ENCODE peak calls at places on chromosomes 11 and 22, in four cellular contexts. O, R, C and E are unnamed samples.

GRCh38 chr22:47835726-47836125 is 1073.3 kb downstream of the TBC1D22A start:
- DNase-seq in O (no peak), R (no peak), C (no peak), E (no peak)

GRCh38 chr11:70220136-70220535 is 17.0 kb downstream of the FADD start:
- DNase-seq in O (no peak), R (no peak), C (no peak), E (peak; percentile 38)

GRCh38 chr11:12598330-12599256 is 75.6 kb upstream of the TEAD1 start:
- DNase-seq in O (peak; percentile 38), R (no peak), C (no peak), E (no peak)

GRCh38 chr11:82986491-82986890 is 85.0 kb downstream of the DDIAS start:
- DNase-seq in O (peak; percentile 63), R (no peak), C (no peak), E (no peak)

GRCh38 chr11:32113200-32113599 is 22.3 kb downstream of the RCN1 start:
- DNase-seq in O (no peak), R (no peak), C (no peak), E (no peak)

GRCh38 chr11:36041988-36042606 is 98.2 kb downstream of the LDLRAD3 start:
- DNase-seq in O (peak; percentile 29), R (no peak), C (no peak), E (peak; percentile 33)

GRCh38 chr11:9112075-9112474 is 20.7 kb upstream of the SCUBE2 start:
- DNase-seq in O (no peak), R (no peak), C (no peak), E (no peak)

GRCh38 chr22:35559354-35560005 is 18.8 kb downstream of the RASD2 start:
- DNase-seq in O (no peak), R (no peak), C (no peak), E (no peak)

GRCh38 chr11:1749020-1749758 is 1.2 kb downstream of the IFITM10 start:
- DNase-seq in O (no peak), R (no peak), C (no peak), E (no peak)

GRCh38 chr11:64935634-64936081 is at the start of gene GPHA2:
- DNase-seq in O (no peak), R (no peak), C (no peak), E (no peak)

GRCh38 chr22:27317156-27317555 is 484.4 kb downstream of the MN1 start:
- DNase-seq in O (no peak), R (no peak), C (no peak), E (peak; percentile 12)

GRCh38 chr22:26942301-26942927 is 285.0 kb downstream of the MIAT start:
- DNase-seq in O (no peak), R (no peak), C (no peak), E (no peak)

GRCh38 chr22:20429254-20430100 is 8.1 kb downstream of the SCARF2 start:
- DNase-seq in O (no peak), R (no peak), C (no peak), E (peak; percentile 78)

DNA sequence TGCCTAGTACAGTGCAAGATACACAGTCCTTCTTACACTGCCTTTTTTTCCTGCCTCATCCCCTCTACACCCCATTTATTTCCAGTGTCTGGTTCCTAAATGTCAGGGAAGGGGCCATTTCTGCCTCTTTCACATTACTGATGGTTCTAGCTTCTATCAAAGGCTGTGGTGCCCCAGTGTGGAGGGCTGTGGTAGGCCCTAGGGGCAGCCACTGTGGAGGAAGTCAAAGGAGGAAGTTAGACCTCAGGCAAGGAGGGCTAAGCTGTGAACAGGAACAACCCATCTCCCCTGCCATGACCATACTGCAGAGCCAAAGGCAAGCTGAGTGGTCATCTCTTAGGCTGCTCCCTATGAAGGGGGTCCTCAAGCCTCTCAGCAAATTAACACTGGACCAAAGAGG is 81.9 kb upstream of the CRTAM start:
- DNase-seq in O (no peak), R (no peak), C (no peak), E (peak; percentile 95)
- TF ChIP-seq CTCF in O (no peak), R (no peak), C (peak; percentile 30), E (peak; percentile 84)

GRCh38 chr11:62705401-62705800 is 1.8 kb downstream of the BSCL2 start:
- DNase-seq in O (no peak), R (peak; percentile 49), C (no peak), E (peak; percentile 34)

GRCh38 chr11:62708423-62709261 is 1.2 kb downstream of the GNG3 start:
- DNase-seq in O (no peak), R (no peak), C (no peak), E (no peak)

GRCh38 chr11:62706841-62707240 is 383 bp downstream of the BSCL2 start:
- DNase-seq in O (no peak), R (no peak), C (no peak), E (no peak)

GRCh38 chr11:62707277-62707771 is at the start of the genes BSCL2 and GNG3:
- DNase-seq in O (no peak), R (no peak), C (no peak), E (peak; percentile 44)

GRCh38 chr11:62705880-62706831 is 1.1 kb downstream of the BSCL2 start:
- DNase-seq in O (peak; percentile 95), R (peak; percentile 87), C (peak; percentile 50), E (peak; percentile 95)
- TF ChIP-seq POLR2A in O (peak; percentile 49), R (peak; percentile 66), C (peak; percentile 78), E (peak; percentile 59)

GRCh38 chr11:129592191-129592590 is 216.5 kb downstream of the BARX2 start:
- DNase-seq in O (no peak), R (no peak), C (no peak), E (no peak)

GRCh38 chr11:129590030-129590752 is 214.5 kb downstream of the BARX2 start:
- DNase-seq in O (no peak), R (no peak), C (no peak), E (no peak)

GRCh38 chr11:129589190-129589589 is 213.5 kb downstream of the BARX2 start:
- DNase-seq in O (no peak), R (no peak), C (no peak), E (no peak)

GRCh38 chr11:129591527-129591926 is 215.9 kb downstream of the BARX2 start:
- DNase-seq in O (no peak), R (no peak), C (no peak), E (no peak)

DNA sequence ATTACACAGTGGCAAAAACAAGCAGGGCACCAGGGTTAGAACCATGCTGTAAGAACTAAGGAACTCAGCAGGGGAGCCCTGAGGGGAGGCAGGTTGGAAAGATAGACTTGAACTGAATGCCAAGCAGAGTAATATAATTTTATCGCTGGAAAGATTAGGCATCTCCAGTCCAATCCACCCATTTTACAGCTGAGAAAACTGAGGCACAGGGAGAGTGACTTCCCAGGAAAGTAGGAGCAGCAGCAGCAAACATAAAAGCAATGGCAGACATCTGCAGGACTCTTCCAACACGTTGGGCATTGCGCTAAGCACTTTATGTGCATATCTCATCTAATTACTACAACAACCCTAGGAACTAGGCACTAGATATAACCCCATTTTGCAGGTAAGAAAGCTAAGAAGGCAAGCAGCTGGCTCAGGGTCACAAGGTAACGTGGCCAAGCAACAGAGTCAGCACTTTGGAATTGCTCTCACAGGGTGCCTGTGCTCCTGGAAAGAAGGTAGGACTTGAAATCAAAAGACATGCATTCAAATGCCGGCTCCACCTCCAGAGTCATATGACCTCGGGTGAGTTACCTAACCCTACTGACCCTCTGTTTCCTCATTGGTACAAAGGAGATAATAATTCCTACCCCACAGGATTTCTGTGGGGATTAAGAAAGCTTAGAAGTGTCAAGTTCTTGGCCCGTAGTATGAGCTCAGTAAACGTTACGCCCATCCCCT is 215.3 kb downstream of the BARX2 start:
- DNase-seq in O (no peak), R (no peak), C (no peak), E (no peak)
- TF ChIP-seq MYC in O (no peak), R (no peak), C (no peak), E (no peak)

GRCh38 chr11:14974723-14975587 is 2.8 kb upstream of the CALCA start:
- DNase-seq in O (peak; percentile 52), R (peak; percentile 49), C (no peak), E (peak; percentile 62)
- TF ChIP-seq CTCF in O (peak; percentile 62), R (peak; percentile 59), C (peak; percentile 68), E (peak; percentile 88)

DNA sequence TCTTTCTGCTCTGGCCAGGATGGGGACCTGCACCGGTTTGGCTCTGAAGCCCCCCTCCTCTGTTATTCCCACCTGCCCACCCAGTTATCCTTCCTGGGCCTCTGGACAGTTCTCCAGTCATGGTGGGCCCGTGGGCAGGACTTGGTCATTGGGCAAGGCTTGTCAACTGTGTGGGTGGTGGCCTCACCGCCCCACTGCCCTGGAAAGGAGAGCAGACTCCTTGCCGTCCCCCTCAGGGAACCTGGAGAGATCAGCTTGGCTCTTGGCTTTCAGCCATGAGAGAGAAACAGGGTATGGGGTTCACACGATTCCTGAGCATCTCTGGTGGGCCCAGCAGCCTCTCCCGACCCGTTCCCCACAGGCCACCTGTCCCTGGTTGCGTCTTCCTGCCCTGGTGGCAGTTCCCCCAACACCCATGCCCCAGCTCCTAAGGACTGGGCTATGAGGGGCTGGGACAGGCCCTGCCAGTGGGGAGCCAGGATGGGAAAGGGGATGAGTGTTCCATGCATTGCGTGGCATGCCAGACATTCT is 92.3 kb downstream of the MORC2 start:
- DNase-seq in O (no peak), R (no peak), C (no peak), E (no peak)
- TF ChIP-seq POLR2A in O (no peak), R (no peak), C (no peak), E (no peak)

DNA sequence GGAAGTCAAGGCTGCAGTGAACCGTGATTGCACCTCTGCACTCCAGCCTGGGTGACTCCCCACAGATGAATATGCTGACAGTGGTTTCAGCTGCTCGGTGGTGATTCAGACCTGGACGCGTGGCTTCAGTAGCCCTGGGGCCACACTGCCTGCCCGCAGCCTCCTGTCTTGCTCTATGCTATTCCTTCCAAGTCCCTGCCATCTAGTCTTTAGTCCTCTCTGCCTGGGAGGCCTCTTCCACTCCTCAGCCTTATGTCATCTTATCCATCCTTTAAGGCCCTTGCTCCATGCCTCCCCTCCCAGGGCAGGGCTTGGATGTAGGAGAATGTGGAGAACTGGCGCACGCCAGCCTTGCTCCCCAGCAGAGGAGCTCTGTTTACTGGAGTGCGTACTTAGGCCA is 23.0 kb downstream of the YDJC start:
- DNase-seq in O (no peak), R (no peak), C (no peak), E (no peak)
- TF ChIP-seq MYC in O (no peak), R (no peak), C (no peak), E (no peak)

GRCh38 chr11:128098840-128099239 is 488.5 kb downstream of the ETS1 start:
- DNase-seq in O (no peak), R (no peak), C (no peak), E (peak; percentile 8)

GRCh38 chr11:128089962-128090361 is 497.4 kb downstream of the ETS1 start:
- DNase-seq in O (no peak), R (no peak), C (no peak), E (no peak)

GRCh38 chr11:128093689-128094088 is 493.7 kb downstream of the ETS1 start:
- DNase-seq in O (no peak), R (no peak), C (no peak), E (no peak)

DNA sequence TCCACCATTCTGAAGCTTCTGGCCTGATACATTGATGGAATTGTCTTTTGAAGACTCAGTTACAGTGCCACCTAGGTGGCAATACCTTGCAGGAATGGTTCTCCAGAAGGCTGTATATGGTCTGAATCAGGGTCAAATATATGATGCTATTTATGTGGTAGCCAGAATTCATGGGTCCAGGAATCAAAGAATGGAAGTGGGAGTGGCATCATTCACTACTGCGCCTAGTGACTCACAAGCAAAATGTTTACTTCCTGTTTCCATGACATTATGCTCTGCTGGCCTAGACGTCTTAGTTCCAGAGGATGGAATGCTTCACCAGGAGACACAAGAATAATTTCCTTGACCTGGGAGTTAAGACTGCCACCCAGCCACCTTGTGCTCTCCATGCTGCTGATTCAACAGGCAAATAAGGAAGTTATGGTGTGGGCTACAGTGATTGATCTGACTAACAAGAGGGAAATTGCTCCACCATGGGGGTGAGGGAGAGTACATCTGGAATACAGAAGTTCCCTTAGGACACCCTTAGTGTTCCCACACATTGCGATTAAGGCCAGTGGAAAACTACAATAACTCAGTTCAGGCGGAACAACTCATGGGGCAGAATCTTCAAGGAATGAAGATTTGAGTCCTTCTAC is 491.8 kb downstream of the ETS1 start:
- DNase-seq in O (peak; percentile 95), R (no peak), C (no peak), E (peak; percentile 18)
- TF ChIP-seq CTCF in O (peak; percentile 14), R (no peak), C (peak; percentile 14), E (peak; percentile 16)